ENCODE peak calls at places on chromosomes 4 and X, in ten cellular contexts. S is breast epithelium; N is EH; D is fibroblast of mammary gland; W is transverse colon; A is omental fat pad; Z is NCI-H1105 treated with DMSO at 0.1 percent for 48 hours; P is upper lobe of right lung; V is lung microvascular endothelial cell; M is stimulated activated CD4-positive, alpha-beta T cell treated with anti-CD3 and anti-CD28 coated beads, Interleukin-4, amount 100 ng/mL, for 1 hour. F is an unnamed sample.

GRCh38 chrX:56031409-56031808 is 200.7 kb upstream of the KLF8 start:
- DNase-seq in S (no peak), N (no peak), D (no peak), W (no peak), A (no peak), Z (no peak), P (no peak), V (no peak), M (no peak), F (no peak)

GRCh38 chr4:152667781-152668180 is 12.0 kb downstream of the TMEM154 start:
- DNase-seq in S (no peak), N (no peak), D (no peak), W (no peak), A (no peak), Z (no peak), P (no peak), V (no peak), M (no peak), F (no peak)

GRCh38 chr4:3655485-3656429 is 110.4 kb upstream of the ADRA2C start:
- DNase-seq in S (no peak), N (peak; percentile 67), D (no peak), W (no peak), A (no peak), Z (no peak), P (no peak), V (no peak), M (no peak), F (no peak)

GRCh38 chr4:29708473-29708872 is 1011.7 kb upstream of the PCDH7 start:
- DNase-seq in S (no peak), N (peak; percentile 57), D (peak; percentile 45), W (no peak), A (no peak), Z (no peak), P (no peak), V (no peak), M (no peak), F (no peak)

GRCh38 chr4:48093949-48094550 is 40.0 kb downstream of the TXK start:
- DNase-seq in S (no peak), N (peak; percentile 63), D (no peak), W (peak; percentile 68), A (no peak), Z (no peak), P (no peak), V (peak; percentile 79), M (peak; percentile 34), F (no peak)

GRCh38 chrX:40871385-40872082 is 136.2 kb upstream of the MED14 start:
- DNase-seq in S (no peak), N (peak; percentile 28), D (peak; percentile 29), W (no peak), A (no peak), Z (no peak), P (no peak), V (peak; percentile 76), M (peak; percentile 3), F (no peak)

GRCh38 chr4:88008133-88008621 is 742 bp downstream of the PKD2 start:
- DNase-seq in S (no peak), N (peak; percentile 67), D (peak; percentile 49), W (peak; percentile 34), A (no peak), Z (peak; percentile 34), P (peak; percentile 72), V (peak; percentile 53), M (peak; percentile 21), F (no peak)

GRCh38 chr4:147518846-147519767 is 38.2 kb downstream of the EDNRA start:
- DNase-seq in S (no peak), N (peak; percentile 78), D (peak; percentile 85), W (peak; percentile 45), A (no peak), Z (peak; percentile 22), P (no peak), V (peak; percentile 88), M (peak; percentile 24), F (peak; percentile 12)

GRCh38 chrX:130834149-130834548 is 68.9 kb downstream of the ENOX2 start:
- DNase-seq in S (no peak), N (no peak), D (no peak), W (no peak), A (no peak), Z (no peak), P (no peak), V (no peak), M (no peak), F (no peak)

GRCh38 chr4:150318527-150318926 is 240.3 kb downstream of the DCLK2 start:
- DNase-seq in S (no peak), N (no peak), D (no peak), W (no peak), A (no peak), Z (no peak), P (no peak), V (no peak), M (no peak), F (no peak)

GRCh38 chrX:2710496-2710895 is 19.4 kb downstream of the CD99 start:
- DNase-seq in S (no peak), N (no peak), D (no peak), W (no peak), A (no peak), Z (no peak), P (no peak), V (peak; percentile 85), M (peak; percentile 54), F (no peak)

GRCh38 chr4:139223682-139224317 is 46.8 kb upstream of the ELF2 start:
- DNase-seq in S (no peak), N (peak; percentile 68), D (peak; percentile 85), W (no peak), A (no peak), Z (no peak), P (no peak), V (peak; percentile 52), M (no peak), F (no peak)

GRCh38 chrX:12975999-12976558 is 1.2 kb downstream of the TMSB4X start:
- DNase-seq in S (no peak), N (peak; percentile 68), D (no peak), W (no peak), A (no peak), Z (peak; percentile 45), P (peak; percentile 75), V (peak; percentile 48), M (peak; percentile 54), F (no peak)

GRCh38 chrX:48617542-48618340 is 20.4 kb downstream of the WDR13 start:
- DNase-seq in S (no peak), N (peak; percentile 27), D (peak; percentile 64), W (no peak), A (no peak), Z (no peak), P (no peak), V (peak; percentile 21), M (no peak), F (no peak)

GRCh38 chr4:24013666-24014422 is 124.0 kb upstream of the PPARGC1A start:
- DNase-seq in S (no peak), N (no peak), D (no peak), W (no peak), A (no peak), Z (no peak), P (no peak), V (no peak), M (no peak), F (no peak)

GRCh38 chr4:186204103-186204559 is 12.8 kb downstream of the CYP4V2 start:
- DNase-seq in S (no peak), N (peak; percentile 46), D (no peak), W (peak; percentile 75), A (no peak), Z (no peak), P (no peak), V (peak; percentile 4), M (peak; percentile 70), F (no peak)